ENCODE peak calls at places on chromosomes 4 and X, in seven cellular contexts. N is HepG2, H is GM12892, A is SK-N-SH, D is H1, U is K562, X is GM12878. K is an unnamed sample.

GRCh38 chr4:1512738-1513660 is 106.8 kb upstream of the NKX1-1 start:
- DNase-seq in H (no peak), D (peak), N (peak), X (no peak), A (peak), U (peak), K (no peak)

GRCh38 chrX:19867411-19867732 is 20.0 kb downstream of the SH3KBP1 start:
- DNase-seq in U (no peak), A (no peak), D (no peak), X (no peak), N (no peak), H (no peak), K (no peak)

GRCh38 chr4:110550260-110550659 is 72.6 kb downstream of the PITX2 start:
- DNase-seq in D (no peak), U (no peak), H (no peak), A (no peak), N (no peak), X (no peak), K (no peak)

GRCh38 chr4:181661090-181661489 is 582.1 kb upstream of the TENM3 start:
- DNase-seq in U (no peak), H (no peak), X (no peak), N (no peak), D (no peak), A (no peak), K (no peak)

GRCh38 chrX:7574325-7574724 is 268.6 kb upstream of the VCX start:
- DNase-seq in U (no peak), A (no peak), X (no peak), D (no peak), H (no peak), N (peak), K (no peak)

GRCh38 chr4:8090312-8090711 is 68.3 kb downstream of the ABLIM2 start:
- DNase-seq in H (no peak), A (no peak), D (no peak), U (no peak), X (no peak), N (no peak), K (no peak)

GRCh38 chrX:133265331-133265730 is 47.2 kb upstream of the TFDP3 start:
- DNase-seq in X (no peak), A (no peak), D (peak), N (peak), H (no peak), U (no peak), K (no peak)

GRCh38 chrX:131764224-131764623 is 220.3 kb downstream of the OR13H1 start:
- DNase-seq in N (no peak), H (no peak), D (no peak), X (no peak), U (no peak), A (no peak), K (no peak)

GRCh38 chrX:153999359-154000037 is 20.2 kb downstream of the IRAK1 start:
- DNase-seq in N (no peak), U (no peak), H (no peak), X (no peak), A (no peak), D (no peak), K (no peak)

GRCh38 chr4:74428278-74428677 is 16.7 kb upstream of the AREG start:
- DNase-seq in N (no peak), D (no peak), H (no peak), U (no peak), A (no peak), X (no peak), K (no peak)

GRCh38 chrX:131146702-131147101 is 88.6 kb downstream of the ARHGAP36 start:
- DNase-seq in D (no peak), U (no peak), N (no peak), H (no peak), A (no peak), X (no peak), K (no peak)

GRCh38 chr4:148704291-148704690 is 262.1 kb upstream of the NR3C2 start:
- DNase-seq in H (no peak), D (no peak), N (no peak), U (no peak), X (no peak), A (no peak), K (no peak)

GRCh38 chr4:16627999-16628398 is 270.4 kb downstream of the LDB2 start:
- DNase-seq in H (no peak), N (no peak), D (no peak), A (no peak), X (no peak), U (no peak), K (no peak)

GRCh38 chrX:123731258-123731986 is 1.4 kb downstream of the THOC2 start:
- DNase-seq in X (no peak), A (peak), U (peak), D (no peak), N (no peak), H (no peak), K (no peak)

GRCh38 chr4:13476915-13477314 is 7.2 kb downstream of the RAB28 start:
- DNase-seq in D (no peak), X (no peak), H (no peak), A (no peak), U (no peak), N (no peak), K (no peak)

GRCh38 chr4:168815373-168816345 is 194.4 kb downstream of the CBR4 start:
- DNase-seq in D (no peak), H (no peak), N (no peak), A (no peak), X (no peak), U (no peak), K (no peak)

GRCh38 chrX:102154900-102155805 is 624 bp downstream of the BEX5 start:
- DNase-seq in X (no peak), U (no peak), H (no peak), N (no peak), A (peak), D (peak), K (no peak)

GRCh38 chrX:123976671-123977316 is 15.3 kb downstream of the STAG2 start:
- DNase-seq in N (peak), H (no peak), U (peak), X (no peak), D (no peak), A (peak), K (no peak)

GRCh38 chr4:6573986-6574746 is 823 bp upstream of the MAN2B2 start:
- DNase-seq in N (no peak), D (no peak), U (peak), X (no peak), H (no peak), A (no peak), K (no peak)

GRCh38 chr4:169066934-169067333 is 56.9 kb upstream of the CBR4 start:
- DNase-seq in D (no peak), A (no peak), U (no peak), H (no peak), N (no peak), X (no peak), K (no peak)

GRCh38 chrX:26851981-26852380 is 611.2 kb downstream of the PPP4R3C start:
- DNase-seq in N (peak), A (no peak), D (no peak), U (no peak), X (no peak), H (no peak), K (no peak)

GRCh38 chr4:175639346-175639745 is 172.7 kb downstream of the GPM6A start:
- DNase-seq in X (no peak), A (no peak), N (no peak), D (no peak), U (no peak), H (no peak), K (no peak)

GRCh38 chrX:28379142-28379541 is 208.1 kb upstream of the IL1RAPL1 start:
- DNase-seq in N (no peak), A (no peak), U (no peak), H (no peak), X (no peak), D (no peak), K (no peak)

GRCh38 chr4:120557372-120557771 is 365.2 kb downstream of the PRDM5 start:
- DNase-seq in D (no peak), U (no peak), X (no peak), N (no peak), H (no peak), A (no peak), K (no peak)

GRCh38 chrX:71487814-71488213 is 45.1 kb upstream of the OGT start:
- DNase-seq in D (no peak), A (no peak), N (peak), U (no peak), H (no peak), X (no peak), K (no peak)

GRCh38 chrX:71482228-71482958 is 50.5 kb upstream of the OGT start:
- DNase-seq in A (no peak), H (no peak), U (no peak), D (no peak), X (no peak), N (no peak), K (no peak)
- TF ChIP-seq TAF1 in A (no peak), H (no peak), U (no peak), D (no peak), X (no peak), N (no peak), K (no peak)

GRCh38 chr4:79241846-79242245 is 84.0 kb downstream of the NAA11 start:
- DNase-seq in A (no peak), N (no peak), D (no peak), U (no peak), X (no peak), H (no peak), K (no peak)
- TF ChIP-seq TAF1 in A (no peak), N (no peak), D (no peak), U (no peak), X (no peak), H (no peak), K (no peak)

DNA sequence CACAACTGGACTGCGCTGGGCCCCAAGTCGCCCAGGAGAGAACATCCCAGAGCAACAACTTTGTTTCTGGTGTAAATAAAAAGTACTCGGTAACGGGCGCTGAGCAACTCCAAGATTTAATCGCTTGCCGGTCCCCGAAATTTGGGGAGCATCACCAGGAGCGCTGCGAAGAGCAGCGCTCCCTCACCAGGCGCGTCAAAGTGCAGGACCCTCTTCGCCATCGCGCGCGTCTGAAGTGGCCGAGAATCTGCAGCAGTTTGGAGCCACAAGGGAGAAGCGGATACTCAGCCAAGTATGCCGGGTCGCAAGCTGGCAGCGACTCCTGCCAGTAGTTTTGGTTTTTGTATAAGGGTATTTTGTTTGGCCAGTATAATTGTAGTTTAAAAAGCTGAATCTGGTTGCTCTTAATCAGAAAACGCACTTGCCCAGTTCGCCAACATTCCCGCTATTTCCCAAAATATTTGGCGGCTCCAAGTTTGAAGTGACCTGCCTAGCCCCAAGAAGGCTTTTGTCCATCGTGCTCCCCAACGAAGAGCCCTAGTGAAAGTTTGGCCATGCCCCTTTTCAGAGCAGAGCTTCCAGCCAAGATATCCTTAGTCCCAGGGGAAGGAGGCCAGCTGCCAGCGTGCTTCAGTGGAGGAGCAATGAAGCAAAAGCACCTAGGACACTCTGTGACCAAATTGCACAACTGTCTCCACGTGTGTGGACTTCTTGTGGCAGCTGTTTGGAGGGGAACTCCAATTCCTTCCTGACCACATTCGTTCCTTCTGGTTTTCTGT is 557 bp upstream of the KDR start:
- DNase-seq in H (no peak), X (no peak), A (peak), N (no peak), U (no peak), D (peak), K (no peak)
- TF ChIP-seq TAF1 in H (no peak), X (no peak), A (no peak), N (no peak), U (no peak), D (peak), K (no peak)

GRCh38 chr4:48575964-48576363 is 85.9 kb downstream of the ZAR1 start:
- DNase-seq in X (no peak), N (no peak), H (no peak), U (no peak), D (no peak), A (no peak), K (no peak)

DNA sequence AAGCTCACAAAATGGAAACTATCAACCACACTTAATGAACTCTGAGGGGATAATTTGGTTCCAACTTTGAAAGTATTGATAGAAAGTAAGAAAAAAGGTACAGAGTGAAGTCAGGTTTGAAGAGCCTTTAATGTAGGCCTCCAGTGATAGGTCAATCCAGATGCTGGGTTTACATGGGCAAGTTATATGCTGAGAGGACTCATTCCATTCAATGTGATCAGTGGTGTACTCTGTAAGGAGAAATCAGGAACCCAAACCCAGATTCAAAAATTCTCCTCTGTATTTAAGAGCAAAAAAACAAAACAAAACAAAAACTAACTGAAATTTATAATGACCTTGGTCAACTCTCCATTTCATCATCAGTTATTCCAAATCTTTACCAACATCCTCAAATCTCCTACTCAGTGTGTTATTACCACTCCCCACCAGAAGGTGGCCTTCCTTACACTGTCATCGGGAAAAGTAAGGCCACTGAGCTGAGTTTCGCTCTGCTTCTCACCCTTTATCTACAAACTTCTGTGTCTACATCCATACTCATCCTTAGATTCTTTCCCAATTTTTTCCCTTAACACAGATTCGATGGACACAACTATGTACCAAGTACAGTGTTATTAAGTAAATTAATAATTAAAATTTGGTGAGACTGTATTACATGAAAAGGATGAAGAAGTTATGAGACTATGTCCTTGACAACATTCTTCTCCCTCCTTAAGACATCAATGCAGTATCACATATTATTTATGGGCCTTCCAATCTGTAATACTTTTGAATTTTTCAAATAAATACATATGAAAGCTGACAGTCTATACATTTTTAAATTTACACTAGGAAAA is 88.3 kb downstream of the ZAR1 start:
- DNase-seq in U (peak), D (peak), X (peak), N (peak), A (peak), H (no peak), K (no peak)
- TF ChIP-seq TAF1 in U (no peak), D (no peak), X (no peak), N (no peak), A (no peak), H (no peak), K (no peak)

GRCh38 chrX:18649498-18649951 is 22.4 kb downstream of the RS1 start:
- DNase-seq in H (no peak), N (no peak), U (no peak), A (no peak), D (peak), X (no peak), K (no peak)

GRCh38 chrX:18652636-18653035 is 19.3 kb downstream of the RS1 start:
- DNase-seq in D (no peak), U (no peak), H (no peak), A (peak), N (no peak), X (no peak), K (no peak)

GRCh38 chrX:18650662-18651061 is 21.2 kb downstream of the RS1 start:
- DNase-seq in A (no peak), D (no peak), X (no peak), U (no peak), N (no peak), H (no peak), K (no peak)

GRCh38 chrX:18654873-18655836 is 16.8 kb downstream of the RS1 start:
- DNase-seq in D (no peak), A (no peak), N (peak), X (no peak), U (no peak), H (no peak), K (no peak)
- TF ChIP-seq TAF1 in D (no peak), A (no peak), N (no peak), X (no peak), U (no peak), H (no peak), K (no peak)

DNA sequence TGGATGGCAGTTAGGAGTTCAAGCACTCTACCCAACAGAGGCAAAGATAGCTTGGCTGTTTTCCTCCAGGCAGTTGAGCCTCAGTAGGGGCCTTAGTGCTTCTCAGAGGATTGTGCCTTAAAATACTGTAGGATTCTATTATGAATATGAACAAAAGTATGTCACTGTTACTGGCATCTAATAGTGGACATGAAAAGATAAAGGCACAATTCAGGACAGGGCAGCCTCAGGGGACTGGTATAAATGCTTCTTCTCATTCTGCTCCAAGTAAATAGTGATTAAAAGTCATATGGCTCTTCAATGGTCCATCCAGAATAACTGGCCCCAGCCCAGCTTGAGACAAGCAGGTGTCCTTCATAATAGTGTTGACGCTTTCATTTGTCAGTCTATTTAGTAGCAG is 17.7 kb downstream of the COL4A6 start:
- DNase-seq in D (no peak), H (no peak), A (no peak), X (no peak), U (no peak), N (no peak), K (no peak)
- TF ChIP-seq TAF1 in D (no peak), H (no peak), A (no peak), X (no peak), U (no peak), N (no peak), K (no peak)

GRCh38 chrX:56726609-56727008 is 2.4 kb upstream of the NBDY start:
- DNase-seq in A (peak), D (no peak), U (peak), H (no peak), X (no peak), N (peak), K (no peak)
- TF ChIP-seq TAF1 in A (no peak), D (no peak), U (no peak), H (no peak), X (no peak), N (no peak), K (no peak)

GRCh38 chrX:9282325-9282724 is 182.5 kb upstream of the TBL1X start:
- DNase-seq in N (no peak), D (no peak), A (no peak), H (no peak), U (no peak), X (no peak), K (no peak)

GRCh38 chrX:9286234-9286633 is 178.6 kb upstream of the TBL1X start:
- DNase-seq in X (no peak), D (no peak), A (no peak), U (no peak), N (no peak), H (no peak), K (no peak)

GRCh38 chrX:9285342-9285771 is 179.5 kb upstream of the TBL1X start:
- DNase-seq in X (no peak), D (no peak), U (no peak), A (no peak), N (no peak), H (no peak), K (no peak)
- TF ChIP-seq TAF1 in X (no peak), D (no peak), U (no peak), A (no peak), N (no peak), H (no peak), K (no peak)

GRCh38 chr4:106034751-106035150 is 139.5 kb downstream of the NPNT start:
- DNase-seq in A (no peak), D (no peak), N (no peak), X (no peak), H (no peak), U (no peak), K (no peak)

GRCh38 chr4:106033469-106033868 is 138.2 kb downstream of the NPNT start:
- DNase-seq in D (no peak), A (no peak), H (no peak), X (no peak), N (no peak), U (no peak), K (no peak)

GRCh38 chr4:106035204-106035603 is 139.9 kb downstream of the NPNT start:
- DNase-seq in D (no peak), H (no peak), X (no peak), U (no peak), A (no peak), N (peak), K (no peak)

GRCh38 chr4:106034205-106034604 is 138.9 kb downstream of the NPNT start:
- DNase-seq in A (no peak), H (no peak), U (no peak), N (no peak), D (no peak), X (no peak), K (no peak)

DNA sequence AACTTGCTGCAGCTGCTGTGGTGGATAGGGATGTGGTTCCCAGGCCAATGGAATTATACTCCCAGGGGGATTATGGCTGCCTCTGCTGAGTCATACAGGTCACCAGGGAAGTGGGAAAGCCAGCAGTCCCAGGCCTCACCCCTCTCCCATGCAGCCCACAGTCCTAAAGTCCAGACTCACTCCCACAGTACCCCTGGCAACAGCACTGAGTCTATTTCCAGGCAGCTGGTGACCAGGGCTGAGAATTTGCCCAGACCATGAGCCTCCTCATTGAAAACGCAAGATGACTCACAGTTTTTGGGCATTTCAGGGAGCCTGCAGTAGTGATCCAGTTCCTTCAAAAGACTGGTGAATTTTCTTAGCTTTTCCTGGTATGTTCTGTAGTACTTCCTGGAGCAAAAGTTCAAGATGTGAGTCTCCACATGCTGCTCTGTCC is 137.6 kb downstream of the NPNT start:
- DNase-seq in D (no peak), N (peak), H (no peak), A (no peak), X (no peak), U (no peak), K (no peak)
- TF ChIP-seq TAF1 in D (no peak), N (no peak), H (no peak), A (no peak), X (no peak), U (no peak), K (no peak)

GRCh38 chrX:2370436-2370835 is 130.3 kb downstream of the DHRSX start:
- DNase-seq in H (no peak), N (no peak), D (no peak), U (no peak), X (no peak), A (no peak), K (no peak)
- TF ChIP-seq TAF1 in H (no peak), N (no peak), D (no peak), U (no peak), X (no peak), A (no peak), K (no peak)